ENCODE peak calls at places on chromosomes 3 and 15, in four cellular contexts. B, Y, F and Q are unnamed samples.

GRCh38 chr3:184099806-184100686 is 3.2 kb downstream of the HTR3E start:
- DNase-seq in B (no peak), Y (no peak), F (no peak), Q (no peak)

GRCh38 chr3:44198265-44198956 is 43.3 kb upstream of the TOPAZ1 start:
- DNase-seq in B (peak; percentile 78), Y (peak; percentile 79), F (peak; percentile 41), Q (peak; percentile 54)

GRCh38 chr15:31476866-31477265 is 150.2 kb downstream of the KLF13 start:
- DNase-seq in B (no peak), Y (no peak), F (no peak), Q (no peak)

GRCh38 chr15:69853572-69853971 is 244.1 kb downstream of the TLE3 start:
- DNase-seq in B (no peak), Y (no peak), F (no peak), Q (no peak)

GRCh38 chr3:134797816-134798451 is 2.9 kb downstream of the EPHB1 start:
- DNase-seq in B (no peak), Y (no peak), F (no peak), Q (no peak)

GRCh38 chr15:32682569-32682968 is 35.2 kb upstream of the GREM1 start:
- DNase-seq in B (no peak), Y (no peak), F (no peak), Q (no peak)

GRCh38 chr15:85749261-85750151 is 45.2 kb downstream of the KLHL25 start:
- DNase-seq in B (peak; percentile 65), Y (no peak), F (peak; percentile 72), Q (no peak)

GRCh38 chr3:140595295-140595694 is 82.6 kb upstream of the TRIM42 start:
- DNase-seq in B (peak; percentile 7), Y (no peak), F (no peak), Q (no peak)

GRCh38 chr15:93060336-93061248 is 28.4 kb downstream of the RGMA start:
- DNase-seq in B (no peak), Y (no peak), F (no peak), Q (no peak)

GRCh38 chr15:88627463-88627862 is 6.3 kb downstream of the AEN start:
- DNase-seq in B (no peak), Y (peak; percentile 85), F (no peak), Q (peak; percentile 58)

GRCh38 chr15:78061963-78062427 is 15.5 kb downstream of the TBC1D2B start:
- DNase-seq in B (no peak), Y (peak; percentile 45), F (no peak), Q (no peak)

GRCh38 chr15:56732135-56732880 is 1.0 kb downstream of the ZNF280D start:
- DNase-seq in B (peak; percentile 13), Y (peak; percentile 31), F (no peak), Q (no peak)

GRCh38 chr3:30663533-30664241 is 57.3 kb downstream of the TGFBR2 start:
- DNase-seq in B (no peak), Y (no peak), F (no peak), Q (no peak)

GRCh38 chr3:176939022-176939817 is 258.1 kb downstream of the TBL1XR1 start:
- DNase-seq in B (peak; percentile 36), Y (peak; percentile 79), F (no peak), Q (no peak)

GRCh38 chr3:172613845-172614244 is 90.6 kb upstream of the TNFSF10 start:
- DNase-seq in B (no peak), Y (no peak), F (no peak), Q (no peak)

DNA sequence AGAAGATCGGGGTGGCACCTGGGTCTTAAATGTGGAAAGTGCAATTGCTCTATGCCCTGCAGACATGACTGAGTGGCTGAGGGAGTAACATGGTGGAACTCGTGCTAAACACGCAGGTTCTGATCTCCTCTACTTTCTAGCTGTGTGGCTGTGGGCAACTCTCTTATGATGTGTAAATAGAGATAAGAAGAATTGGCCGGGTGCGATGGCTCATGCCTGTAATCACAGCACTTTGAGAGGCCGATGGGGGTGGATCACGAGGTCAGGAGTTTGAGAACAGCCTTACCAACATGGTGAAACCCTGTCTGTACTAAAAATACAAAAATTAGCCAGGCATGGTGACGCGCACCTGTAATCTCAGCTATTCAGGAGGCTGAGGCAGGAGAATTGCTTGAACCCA is 67.7 kb downstream of the CLDN11 start:
- DNase-seq in B (no peak), Y (no peak), F (no peak), Q (no peak)
- H3K27ac ChIP-seq in B (no peak overlapping the region), Y (no peak overlapping the region), F (no peak overlapping the region), Q (no peak overlapping the region)

GRCh38 chr3:161213644-161214043 is 7.5 kb upstream of the NMD3 start:
- DNase-seq in B (no peak), Y (no peak), F (no peak), Q (no peak)

GRCh38 chr3:161203485-161204098 is 17.5 kb upstream of the NMD3 start:
- DNase-seq in B (no peak), Y (no peak), F (no peak), Q (no peak)

GRCh38 chr3:161212892-161213291 is 8.2 kb upstream of the NMD3 start:
- DNase-seq in B (no peak), Y (no peak), F (no peak), Q (no peak)

GRCh38 chr3:161208931-161209330 is 12.2 kb upstream of the NMD3 start:
- DNase-seq in B (no peak), Y (no peak), F (no peak), Q (no peak)
- TF ChIP-seq CTCF in B (no peak), Y (no peak), F (no peak), Q (no peak)

GRCh38 chr3:65896321-65896720 is 142.4 kb downstream of the MAGI1 start:
- DNase-seq in B (no peak), Y (no peak), F (no peak), Q (no peak)

GRCh38 chr3:65894126-65894525 is 144.6 kb downstream of the MAGI1 start:
- DNase-seq in B (no peak), Y (no peak), F (no peak), Q (no peak)

GRCh38 chr3:65895084-65895483 is 143.6 kb downstream of the MAGI1 start:
- DNase-seq in B (no peak), Y (no peak), F (no peak), Q (no peak)

GRCh38 chr3:65894679-65895078 is 144.0 kb downstream of the MAGI1 start:
- DNase-seq in B (no peak), Y (no peak), F (no peak), Q (no peak)

GRCh38 chr3:65893631-65894030 is 145.1 kb downstream of the MAGI1 start:
- DNase-seq in B (no peak), Y (no peak), F (no peak), Q (no peak)
- H3K27ac ChIP-seq in B (no peak overlapping the region), Y (no peak overlapping the region), F (no peak overlapping the region), Q (no peak overlapping the region)

GRCh38 chr3:167346171-167346570 is 33.9 kb downstream of the ZBBX start:
- DNase-seq in B (no peak), Y (no peak), F (no peak), Q (no peak)

DNA sequence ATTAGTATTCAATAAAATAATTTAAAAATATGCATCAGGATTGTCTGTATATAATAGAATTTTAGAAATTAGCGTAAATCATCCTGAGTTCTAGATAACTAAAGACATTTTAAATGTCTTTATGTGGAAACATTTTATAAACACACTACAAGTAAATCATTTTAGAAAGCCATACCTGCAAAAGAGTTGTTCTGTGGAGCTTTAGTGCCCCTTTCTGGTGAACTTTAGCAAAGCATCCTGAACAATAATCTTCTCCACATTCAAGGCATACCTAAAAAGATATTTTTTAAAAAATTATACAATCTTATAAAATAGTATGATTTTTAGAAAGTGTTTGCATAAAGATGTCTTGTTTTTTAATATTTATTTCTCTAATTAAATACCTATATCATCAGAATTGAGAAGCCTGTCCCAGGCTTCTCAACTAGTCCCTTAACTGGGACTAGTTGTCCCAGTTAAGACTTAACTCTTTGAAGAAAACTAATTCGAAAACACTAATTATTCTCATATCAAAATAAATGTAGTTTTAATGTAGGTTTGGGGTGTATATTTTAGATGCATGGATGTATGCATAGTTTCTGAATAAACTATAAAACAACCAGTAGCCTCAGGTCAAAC is 29.7 kb downstream of the ZBBX start:
- DNase-seq in B (no peak), Y (peak; percentile 25), F (no peak), Q (no peak)
- TF ChIP-seq CTCF in B (peak; percentile 71), Y (peak; percentile 78), F (peak; percentile 19), Q (no peak)

GRCh38 chr15:41855121-41855941 is 16.7 kb downstream of the PLA2G4B start:
- DNase-seq in B (no peak), Y (no peak), F (no peak), Q (no peak)
- H3K27ac ChIP-seq in B (no peak overlapping the region), Y (no peak overlapping the region), F (no peak overlapping the region), Q (no peak overlapping the region)

DNA sequence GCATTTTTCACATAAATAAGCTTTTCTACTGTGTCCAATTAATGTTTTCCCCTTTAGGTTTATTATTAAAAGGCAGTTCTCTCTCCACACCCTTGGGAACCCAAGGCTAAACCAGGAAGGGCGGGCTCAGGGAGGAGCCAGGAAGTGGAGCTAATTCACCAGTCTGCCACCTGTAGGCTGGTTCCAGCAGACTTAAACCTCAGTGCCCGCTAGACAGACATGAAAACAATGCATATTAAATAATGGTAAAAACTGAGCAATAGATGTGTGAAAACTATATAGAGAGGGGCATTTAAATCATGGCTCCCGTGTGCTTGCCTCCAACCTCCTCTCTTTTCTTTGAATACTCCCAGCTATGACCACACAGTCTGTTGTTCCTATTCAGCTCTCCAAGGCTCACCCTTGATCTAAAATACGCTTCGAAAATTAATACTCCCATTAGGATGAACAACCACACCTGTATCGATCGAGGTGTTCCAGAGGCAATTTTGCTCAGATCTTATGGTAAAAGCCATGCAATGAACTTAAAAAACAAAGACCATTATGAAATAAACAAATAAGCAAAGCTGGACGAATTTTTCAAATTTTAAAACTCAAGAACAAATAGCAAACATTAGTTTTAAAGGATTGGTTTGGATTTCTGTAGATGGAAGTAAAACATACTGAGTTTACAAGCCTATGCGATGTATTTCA is 253.3 kb downstream of the TJP1 start:
- DNase-seq in B (no peak), Y (peak; percentile 6), F (no peak), Q (no peak)
- TF ChIP-seq CTCF in B (peak; percentile 41), Y (peak; percentile 46), F (no peak), Q (no peak)